ENCODE peak calls at places on chromosomes 1 and 21, in nine cellular contexts. One of them, this sample, is unnamed.

GRCh38 chr1:160826546-160826945 is 30.6 kb downstream of the LY9 start:
- DNase-seq in mammary epithelial cell: peak
- DNase-seq in fibroblast of mammary gland: no peak
- DNase-seq in breast epithelium: no peak
- DNase-seq in endodermal cell: no peak
- DNase-seq in brain microvascular endothelial cell: no peak
- DNase-seq in GM12865: no peak
- DNase-seq in right lobe of liver: no peak
- DNase-seq in tibial artery: no peak
- DNase-seq in this sample: no peak

GRCh38 chr1:82907313-82907712 is 1091.6 kb downstream of the TTLL7 start:
- DNase-seq in mammary epithelial cell: no peak
- DNase-seq in fibroblast of mammary gland: no peak
- DNase-seq in breast epithelium: no peak
- DNase-seq in endodermal cell: no peak
- DNase-seq in brain microvascular endothelial cell: no peak
- DNase-seq in GM12865: no peak
- DNase-seq in right lobe of liver: no peak
- DNase-seq in tibial artery: no peak
- DNase-seq in this sample: no peak

GRCh38 chr1:35851175-35851869 is 31.7 kb upstream of the AGO1 start:
- DNase-seq in mammary epithelial cell: no peak
- DNase-seq in fibroblast of mammary gland: peak
- DNase-seq in breast epithelium: no peak
- DNase-seq in endodermal cell: no peak
- DNase-seq in brain microvascular endothelial cell: no peak
- DNase-seq in GM12865: no peak
- DNase-seq in right lobe of liver: no peak
- DNase-seq in tibial artery: no peak
- DNase-seq in this sample: no peak

GRCh38 chr1:209207701-209208286 is 375.7 kb upstream of the CAMK1G start:
- DNase-seq in mammary epithelial cell: peak
- DNase-seq in fibroblast of mammary gland: peak
- DNase-seq in breast epithelium: peak
- DNase-seq in endodermal cell: peak
- DNase-seq in brain microvascular endothelial cell: peak
- DNase-seq in GM12865: peak
- DNase-seq in right lobe of liver: peak
- DNase-seq in tibial artery: peak
- DNase-seq in this sample: no peak

GRCh38 chr1:111754964-111755320 is 759 bp upstream of the DDX20 start:
- DNase-seq in mammary epithelial cell: no peak
- DNase-seq in fibroblast of mammary gland: peak
- DNase-seq in breast epithelium: no peak
- DNase-seq in endodermal cell: peak
- DNase-seq in brain microvascular endothelial cell: peak
- DNase-seq in GM12865: peak
- DNase-seq in right lobe of liver: no peak
- DNase-seq in tibial artery: peak
- DNase-seq in this sample: peak

GRCh38 chr1:26848947-26849774 is 13.8 kb upstream of the SFN start:
- DNase-seq in mammary epithelial cell: peak
- DNase-seq in fibroblast of mammary gland: peak
- DNase-seq in breast epithelium: no peak
- DNase-seq in endodermal cell: no peak
- DNase-seq in brain microvascular endothelial cell: peak
- DNase-seq in GM12865: no peak
- DNase-seq in right lobe of liver: no peak
- DNase-seq in tibial artery: no peak
- DNase-seq in this sample: peak

GRCh38 chr1:7153464-7153863 is 368.2 kb downstream of the CAMTA1 start:
- DNase-seq in mammary epithelial cell: no peak
- DNase-seq in fibroblast of mammary gland: no peak
- DNase-seq in breast epithelium: no peak
- DNase-seq in endodermal cell: peak
- DNase-seq in brain microvascular endothelial cell: no peak
- DNase-seq in GM12865: no peak
- DNase-seq in right lobe of liver: no peak
- DNase-seq in tibial artery: no peak
- DNase-seq in this sample: no peak

GRCh38 chr1:179082308-179083030 is 599 bp downstream of the TOR3A start:
- DNase-seq in mammary epithelial cell: peak
- DNase-seq in fibroblast of mammary gland: no peak
- DNase-seq in breast epithelium: no peak
- DNase-seq in endodermal cell: peak
- DNase-seq in brain microvascular endothelial cell: no peak
- DNase-seq in GM12865: peak
- DNase-seq in right lobe of liver: peak
- DNase-seq in tibial artery: no peak
- DNase-seq in this sample: no peak

GRCh38 chr1:90899263-90899662 is 122.6 kb downstream of the ZNF644 start:
- DNase-seq in mammary epithelial cell: no peak
- DNase-seq in fibroblast of mammary gland: no peak
- DNase-seq in breast epithelium: no peak
- DNase-seq in endodermal cell: no peak
- DNase-seq in brain microvascular endothelial cell: no peak
- DNase-seq in GM12865: no peak
- DNase-seq in right lobe of liver: no peak
- DNase-seq in tibial artery: no peak
- DNase-seq in this sample: no peak

DNA sequence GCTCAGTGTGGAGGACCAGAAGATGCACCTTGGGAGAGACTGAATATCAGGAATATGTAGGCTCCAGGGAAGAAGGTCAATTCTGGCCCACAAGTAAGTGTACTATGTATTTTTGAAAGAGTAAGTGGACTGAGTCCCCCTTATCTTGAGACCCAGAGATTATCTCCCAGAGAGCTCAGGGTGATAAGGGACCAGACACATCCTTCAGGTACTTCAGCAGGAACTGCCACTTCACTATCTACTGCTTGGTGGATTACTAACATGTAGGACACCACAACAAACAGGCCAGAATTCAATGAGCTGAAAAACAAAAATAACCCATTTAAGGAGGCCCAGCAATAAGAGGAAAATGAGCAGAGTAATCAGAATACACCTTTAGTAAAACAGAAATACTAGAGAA is 119.2 kb downstream of the ZNF644 start:
- DNase-seq in mammary epithelial cell: no peak
- DNase-seq in fibroblast of mammary gland: no peak
- DNase-seq in breast epithelium: no peak
- DNase-seq in endodermal cell: no peak
- DNase-seq in brain microvascular endothelial cell: no peak
- DNase-seq in GM12865: no peak
- DNase-seq in right lobe of liver: no peak
- DNase-seq in tibial artery: no peak
- DNase-seq in this sample: no peak
- TF ChIP-seq CTCF in mammary epithelial cell: no peak
- TF ChIP-seq CTCF in fibroblast of mammary gland: no peak
- TF ChIP-seq CTCF in breast epithelium: no peak
- TF ChIP-seq CTCF in endodermal cell: no peak
- TF ChIP-seq CTCF in brain microvascular endothelial cell: no peak
- TF ChIP-seq CTCF in GM12865: no peak
- TF ChIP-seq CTCF in right lobe of liver: no peak
- TF ChIP-seq CTCF in tibial artery: no peak
- TF ChIP-seq CTCF in this sample: no peak

GRCh38 chr1:200564319-200564718 is 56.2 kb downstream of the KIF14 start:
- DNase-seq in mammary epithelial cell: no peak
- DNase-seq in fibroblast of mammary gland: no peak
- DNase-seq in breast epithelium: no peak
- DNase-seq in endodermal cell: no peak
- DNase-seq in brain microvascular endothelial cell: no peak
- DNase-seq in GM12865: no peak
- DNase-seq in right lobe of liver: no peak
- DNase-seq in tibial artery: no peak
- DNase-seq in this sample: no peak

GRCh38 chr1:200558866-200559459 is 61.6 kb downstream of the KIF14 start:
- DNase-seq in mammary epithelial cell: peak
- DNase-seq in fibroblast of mammary gland: peak
- DNase-seq in breast epithelium: no peak
- DNase-seq in endodermal cell: no peak
- DNase-seq in brain microvascular endothelial cell: peak
- DNase-seq in GM12865: peak
- DNase-seq in right lobe of liver: no peak
- DNase-seq in tibial artery: no peak
- DNase-seq in this sample: peak

GRCh38 chr1:200556005-200556404 is 64.5 kb downstream of the KIF14 start:
- DNase-seq in mammary epithelial cell: no peak
- DNase-seq in fibroblast of mammary gland: peak
- DNase-seq in breast epithelium: no peak
- DNase-seq in endodermal cell: no peak
- DNase-seq in brain microvascular endothelial cell: no peak
- DNase-seq in GM12865: no peak
- DNase-seq in right lobe of liver: no peak
- DNase-seq in tibial artery: no peak
- DNase-seq in this sample: no peak

GRCh38 chr1:200561856-200562214 is 58.7 kb downstream of the KIF14 start:
- DNase-seq in mammary epithelial cell: no peak
- DNase-seq in fibroblast of mammary gland: no peak
- DNase-seq in breast epithelium: no peak
- DNase-seq in endodermal cell: no peak
- DNase-seq in brain microvascular endothelial cell: no peak
- DNase-seq in GM12865: no peak
- DNase-seq in right lobe of liver: no peak
- DNase-seq in tibial artery: no peak
- DNase-seq in this sample: no peak
- H3K4me3 ChIP-seq in mammary epithelial cell: no peak
- H3K4me3 ChIP-seq in fibroblast of mammary gland: no peak
- H3K4me3 ChIP-seq in breast epithelium: no peak
- H3K4me3 ChIP-seq in endodermal cell: no peak
- H3K4me3 ChIP-seq in brain microvascular endothelial cell: no peak
- H3K4me3 ChIP-seq in GM12865: no peak
- H3K4me3 ChIP-seq in right lobe of liver: no peak
- H3K4me3 ChIP-seq in tibial artery: no peak
- H3K4me3 ChIP-seq in this sample: no peak

DNA sequence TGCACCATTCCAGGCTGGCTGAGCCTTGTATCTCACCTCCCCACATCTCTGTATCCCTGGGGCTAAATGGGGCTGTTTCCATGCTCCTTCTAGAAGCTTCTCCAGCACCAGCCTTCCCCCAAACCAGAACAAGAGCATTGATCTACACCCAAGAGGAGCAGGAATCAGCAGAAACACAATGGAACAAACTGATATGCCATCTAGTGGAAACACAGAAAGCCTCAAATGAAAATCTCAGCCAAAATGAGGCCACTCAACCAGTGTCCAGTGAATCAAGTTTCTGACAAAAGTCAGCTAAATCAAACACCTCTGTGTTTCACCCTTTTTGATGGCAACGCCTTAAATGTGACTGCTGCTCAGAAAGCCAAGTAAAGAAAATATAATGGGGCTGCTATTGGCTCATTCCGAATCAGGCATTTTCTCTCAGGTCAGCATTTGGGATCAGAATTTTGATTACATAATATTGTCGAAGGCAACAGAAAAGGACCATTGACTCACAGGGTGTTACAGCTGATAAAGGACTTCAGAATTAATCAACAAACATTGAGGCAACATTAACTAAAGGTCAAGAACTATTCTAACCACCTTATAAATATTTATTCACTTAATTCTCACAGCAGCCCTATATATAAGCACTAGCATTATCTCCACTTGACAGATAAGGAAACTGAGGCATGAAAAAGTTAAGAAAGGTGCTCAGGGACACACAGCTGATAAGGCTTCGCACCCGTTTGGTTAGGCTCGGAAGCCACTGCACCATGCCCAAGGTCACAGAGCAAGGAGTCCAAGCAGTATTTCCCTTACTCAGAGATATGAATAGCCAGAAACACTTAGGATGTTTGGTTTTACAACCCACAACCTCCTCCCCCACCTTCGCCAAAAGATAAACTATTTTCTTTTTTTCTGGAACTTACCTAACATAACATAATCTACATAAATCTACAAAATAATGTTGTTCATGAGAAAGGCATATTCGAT is 85.8 kb upstream of the KCNJ15 start:
- DNase-seq in mammary epithelial cell: no peak
- DNase-seq in fibroblast of mammary gland: peak
- DNase-seq in breast epithelium: no peak
- DNase-seq in endodermal cell: no peak
- DNase-seq in brain microvascular endothelial cell: no peak
- DNase-seq in GM12865: no peak
- DNase-seq in right lobe of liver: no peak
- DNase-seq in tibial artery: no peak
- DNase-seq in this sample: no peak
- TF ChIP-seq CTCF in mammary epithelial cell: peak
- TF ChIP-seq CTCF in fibroblast of mammary gland: peak
- TF ChIP-seq CTCF in breast epithelium: no peak
- TF ChIP-seq CTCF in endodermal cell: no peak
- TF ChIP-seq CTCF in brain microvascular endothelial cell: peak
- TF ChIP-seq CTCF in GM12865: no peak
- TF ChIP-seq CTCF in right lobe of liver: no peak
- TF ChIP-seq CTCF in tibial artery: no peak
- TF ChIP-seq CTCF in this sample: peak

GRCh38 chr1:215844777-215845176 is 277.7 kb downstream of the KCTD3 start:
- DNase-seq in mammary epithelial cell: no peak
- DNase-seq in fibroblast of mammary gland: no peak
- DNase-seq in breast epithelium: no peak
- DNase-seq in endodermal cell: no peak
- DNase-seq in brain microvascular endothelial cell: no peak
- DNase-seq in GM12865: no peak
- DNase-seq in right lobe of liver: no peak
- DNase-seq in tibial artery: no peak
- DNase-seq in this sample: no peak
- H3K4me3 ChIP-seq in mammary epithelial cell: no peak
- H3K4me3 ChIP-seq in fibroblast of mammary gland: no peak
- H3K4me3 ChIP-seq in breast epithelium: no peak
- H3K4me3 ChIP-seq in endodermal cell: no peak
- H3K4me3 ChIP-seq in brain microvascular endothelial cell: no peak
- H3K4me3 ChIP-seq in GM12865: no peak
- H3K4me3 ChIP-seq in right lobe of liver: no peak
- H3K4me3 ChIP-seq in tibial artery: no peak
- H3K4me3 ChIP-seq in this sample: no peak